ENCODE peak calls at places on chromosome 15, in six cellular contexts. H is testis, Y is A549, L is heart left ventricle, M is transverse colon, B is esophagus squamous epithelium. R is an unnamed sample.

GRCh38 chr15:75454471-75455418 is 3.3 kb upstream of the SIN3A start:
- DNase-seq in H (peak), Y (no peak), L (peak), M (peak), B (peak), R (no peak)

GRCh38 chr15:26101443-26101842 is 238.3 kb upstream of the ATP10A start:
- DNase-seq in H (no peak), Y (no peak), L (no peak), M (no peak), B (no peak), R (no peak)

GRCh38 chr15:101325263-101326025 is 30.4 kb upstream of the SNRPA1 start:
- DNase-seq in H (no peak), Y (no peak), L (no peak), M (peak), B (no peak), R (no peak)

GRCh38 chr15:31358957-31359721 is 32.5 kb downstream of the KLF13 start:
- DNase-seq in H (no peak), Y (no peak), L (no peak), M (no peak), B (no peak), R (no peak)

GRCh38 chr15:70236306-70237103 is 138.8 kb upstream of the TLE3 start:
- DNase-seq in H (no peak), Y (no peak), L (no peak), M (no peak), B (no peak), R (no peak)

GRCh38 chr15:22942306-22942855 is 37.8 kb downstream of the CYFIP1 start:
- DNase-seq in H (no peak), Y (no peak), L (no peak), M (no peak), B (no peak), R (no peak)

GRCh38 chr15:79430901-79431635 is 1.1 kb upstream of the MINAR1 start:
- DNase-seq in H (no peak), Y (no peak), L (no peak), M (no peak), B (no peak), R (no peak)

GRCh38 chr15:58247803-58248503 is 109.8 kb downstream of the AQP9 start:
- DNase-seq in H (peak), Y (no peak), L (peak), M (peak), B (no peak), R (no peak)

GRCh38 chr15:75620776-75621536 is 4.6 kb downstream of the SNUPN start:
- DNase-seq in H (peak), Y (peak), L (peak), M (peak), B (peak), R (peak)

GRCh38 chr15:29121907-29122306 is 147.7 kb downstream of the NSMCE3 start:
- DNase-seq in H (no peak), Y (no peak), L (peak), M (no peak), B (no peak), R (no peak)

GRCh38 chr15:74631935-74632560 is 16.4 kb downstream of the CLK3 start:
- DNase-seq in H (peak), Y (peak), L (peak), M (peak), B (no peak), R (peak)

GRCh38 chr15:70415330-70415884 is 317.7 kb upstream of the TLE3 start:
- DNase-seq in H (no peak), Y (no peak), L (no peak), M (peak), B (no peak), R (no peak)

GRCh38 chr15:86256628-86257027 is 177.0 kb downstream of the AGBL1 start:
- DNase-seq in H (no peak), Y (no peak), L (no peak), M (no peak), B (no peak), R (no peak)

GRCh38 chr15:70208332-70208731 is 110.6 kb upstream of the TLE3 start:
- DNase-seq in H (no peak), Y (no peak), L (no peak), M (no peak), B (no peak), R (no peak)

GRCh38 chr15:101062471-101063171 is 143.5 kb downstream of the LRRK1 start:
- DNase-seq in H (peak), Y (no peak), L (no peak), M (peak), B (no peak), R (no peak)

GRCh38 chr15:85010472-85011209 is 29.0 kb downstream of the PDE8A start:
- DNase-seq in H (no peak), Y (no peak), L (no peak), M (no peak), B (no peak), R (no peak)

GRCh38 chr15:74769463-74770025 is 12.3 kb upstream of the CSK start:
- DNase-seq in H (no peak), Y (no peak), L (no peak), M (no peak), B (no peak), R (no peak)

GRCh38 chr15:79453446-79453845 is 21.3 kb downstream of the MINAR1 start:
- DNase-seq in H (no peak), Y (no peak), L (no peak), M (no peak), B (no peak), R (no peak)

GRCh38 chr15:100112636-100113305 is 229.0 kb downstream of the ADAMTS17 start:
- DNase-seq in H (no peak), Y (no peak), L (no peak), M (no peak), B (no peak), R (no peak)

GRCh38 chr15:53869806-53870073 is 108.5 kb upstream of the UNC13C start:
- DNase-seq in H (no peak), Y (peak), L (no peak), M (no peak), B (no peak), R (no peak)

GRCh38 chr15:85879334-85880163 is 84.8 kb upstream of the KLHL25 start:
- DNase-seq in H (no peak), Y (peak), L (no peak), M (no peak), B (no peak), R (no peak)

GRCh38 chr15:87123676-87124382 is 1044.2 kb downstream of the AGBL1 start:
- DNase-seq in H (peak), Y (no peak), L (no peak), M (no peak), B (no peak), R (no peak)

GRCh38 chr15:26634319-26634718 is 138.5 kb downstream of the GABRB3 start:
- DNase-seq in H (no peak), Y (peak), L (no peak), M (no peak), B (no peak), R (no peak)

GRCh38 chr15:48963524-48964113 is at the start of gene SHC4:
- DNase-seq in H (peak), Y (peak), L (peak), M (peak), B (no peak), R (peak)

GRCh38 chr15:55770808-55771207 is 27.9 kb upstream of the PRTG start:
- DNase-seq in H (no peak), Y (no peak), L (no peak), M (no peak), B (no peak), R (no peak)

GRCh38 chr15:96020133-96020532 is 310.4 kb upstream of the NR2F2 start:
- DNase-seq in H (no peak), Y (no peak), L (no peak), M (no peak), B (no peak), R (no peak)

GRCh38 chr15:61892140-61892539 is 168.1 kb downstream of the VPS13C start:
- DNase-seq in H (no peak), Y (no peak), L (no peak), M (no peak), B (no peak), R (no peak)

GRCh38 chr15:92142242-92143232 is 251.1 kb upstream of the ST8SIA2 start:
- DNase-seq in H (no peak), Y (no peak), L (peak), M (no peak), B (no peak), R (no peak)

GRCh38 chr15:81106560-81106959 is 27.5 kb upstream of the CFAP161 start:
- DNase-seq in H (peak), Y (peak), L (no peak), M (peak), B (no peak), R (peak)

GRCh38 chr15:63917588-63918316 is 84.0 kb upstream of the HERC1 start:
- DNase-seq in H (peak), Y (no peak), L (no peak), M (no peak), B (no peak), R (no peak)

GRCh38 chr15:88470625-88471372 is 3.3 kb downstream of the MRPS11 start:
- DNase-seq in H (no peak), Y (no peak), L (no peak), M (no peak), B (no peak), R (no peak)
- TF ChIP-seq CTCF in H (no peak), Y (no peak), L (no peak), M (no peak), B (no peak), R (no peak)

GRCh38 chr15:52134502-52135144 is 22.0 kb upstream of the BCL2L10 start:
- DNase-seq in H (no peak), Y (no peak), L (no peak), M (peak), B (no peak), R (no peak)

GRCh38 chr15:52136471-52136993 is 24.0 kb upstream of the BCL2L10 start:
- DNase-seq in H (no peak), Y (no peak), L (no peak), M (no peak), B (no peak), R (no peak)

GRCh38 chr15:52139599-52140462 is 27.3 kb upstream of the BCL2L10 start:
- DNase-seq in H (peak), Y (peak), L (peak), M (peak), B (no peak), R (peak)

GRCh38 chr15:52140646-52141045 is 28.1 kb upstream of the BCL2L10 start:
- DNase-seq in H (no peak), Y (no peak), L (no peak), M (no peak), B (no peak), R (no peak)

DNA sequence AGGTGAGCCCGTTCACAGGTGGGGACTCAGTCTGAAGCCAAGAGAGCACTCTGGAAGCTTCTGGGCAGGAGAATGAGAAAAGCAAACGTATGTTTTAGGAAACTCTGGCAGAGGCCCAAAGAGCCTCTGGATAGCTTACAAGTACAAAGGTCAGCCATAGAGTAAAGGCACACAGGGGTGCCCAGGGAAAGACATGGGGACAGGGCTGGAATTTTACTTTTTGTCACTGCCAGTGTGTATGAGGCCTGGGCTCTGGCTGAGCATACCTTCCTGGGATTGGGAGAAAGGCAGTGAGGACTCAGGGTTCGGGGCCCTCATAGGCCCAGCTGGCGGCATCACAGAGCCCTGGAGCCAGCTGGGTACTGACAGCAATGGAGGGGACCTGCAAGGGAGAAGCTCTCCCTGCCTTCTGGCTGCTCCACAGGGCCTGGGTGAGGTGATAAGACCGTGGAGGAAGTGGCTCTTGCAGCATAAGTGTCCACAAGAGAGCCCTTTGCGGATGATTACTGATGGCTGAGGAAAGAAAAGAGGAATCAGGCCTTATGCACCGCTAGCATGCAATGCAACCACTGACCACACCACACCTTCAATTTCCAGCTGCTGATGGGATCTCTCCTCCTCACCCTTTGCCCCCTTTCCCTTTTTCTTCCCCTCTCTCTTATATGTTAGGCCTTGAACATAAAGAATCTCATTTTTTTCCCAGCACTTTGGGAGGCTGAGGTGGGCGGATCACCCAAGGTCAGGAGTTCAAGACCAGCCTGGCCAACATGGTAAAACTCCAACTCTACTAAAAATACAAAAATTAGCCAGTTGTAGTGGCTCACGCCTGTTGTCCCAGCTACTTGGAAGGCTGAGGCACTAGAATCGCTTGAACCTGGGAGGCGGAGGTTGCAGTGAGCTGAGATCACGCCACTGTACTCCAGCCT is 25.1 kb upstream of the BCL2L10 start:
- DNase-seq in H (no peak), Y (no peak), L (no peak), M (peak), B (no peak), R (no peak)
- TF ChIP-seq POLR2A in H (no peak), Y (no peak), L (no peak), M (no peak), B (no peak), R (no peak)

GRCh38 chr15:78315686-78316085 is 16.3 kb upstream of the SKIC8 start:
- DNase-seq in H (no peak), Y (peak), L (no peak), M (peak), B (no peak), R (no peak)
- TF ChIP-seq CTCF in H (no peak), Y (no peak), L (no peak), M (peak), B (no peak), R (no peak)

GRCh38 chr15:40582726-40583246 is 11.3 kb upstream of the KNL1 start:
- DNase-seq in H (peak), Y (peak), L (no peak), M (no peak), B (no peak), R (no peak)
- TF ChIP-seq POLR2A in H (no peak), Y (no peak), L (no peak), M (no peak), B (no peak), R (no peak)

DNA sequence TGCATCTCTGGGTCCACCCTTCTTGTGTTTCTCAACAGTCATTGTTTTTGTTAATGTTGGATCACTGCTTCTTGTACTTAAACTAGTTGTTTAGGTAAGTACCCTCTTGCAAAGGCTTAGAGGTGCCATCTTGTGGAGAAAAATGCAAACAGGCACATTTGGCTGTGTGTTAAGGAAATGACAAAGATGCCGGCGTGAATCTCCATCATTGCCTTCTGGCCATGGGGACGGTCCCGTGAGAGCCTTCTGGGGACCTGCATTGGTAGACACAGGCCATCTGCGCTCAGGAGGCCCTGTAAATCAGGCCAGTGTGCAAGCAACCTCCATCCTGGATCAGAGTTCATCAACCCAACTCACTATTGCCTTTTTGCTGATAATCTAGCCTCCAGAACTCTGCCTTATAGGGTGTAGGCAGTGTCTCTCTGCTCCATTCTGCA is 158.6 kb upstream of the NR2E3 start:
- DNase-seq in H (peak), Y (peak), L (no peak), M (peak), B (no peak), R (no peak)
- TF ChIP-seq CTCF in H (no peak), Y (peak), L (peak), M (peak), B (peak), R (peak)

DNA sequence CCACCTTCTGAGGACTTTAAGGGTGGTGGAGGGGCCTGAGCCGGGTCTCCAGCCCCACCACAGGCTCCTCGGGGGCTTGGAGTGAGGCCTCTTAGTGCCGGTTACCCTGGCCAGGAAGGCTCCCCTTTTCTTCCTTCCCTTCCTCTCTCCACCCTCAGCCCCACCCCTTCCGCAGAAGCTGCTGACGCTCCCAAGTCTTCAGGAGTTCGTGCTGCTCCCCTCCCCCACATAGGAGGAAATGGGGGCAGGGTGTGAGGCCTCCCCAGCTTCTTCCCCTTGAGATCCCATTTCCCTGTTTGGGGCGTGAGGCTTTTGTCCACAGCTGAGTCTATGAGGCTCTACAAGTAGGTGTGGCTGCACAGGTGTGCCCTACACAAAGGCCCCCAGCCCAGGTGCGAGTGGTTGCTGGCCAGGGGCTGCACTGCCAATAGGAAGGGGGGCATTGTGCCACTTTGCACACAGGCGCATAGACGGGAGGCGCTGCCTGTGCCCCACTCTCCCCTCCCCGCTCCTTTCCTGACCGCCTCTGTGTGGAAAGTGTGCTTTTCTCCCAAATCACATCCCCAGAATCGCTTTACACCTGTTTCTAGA is 912 bp upstream of the CALML4 start:
- DNase-seq in H (peak), Y (no peak), L (peak), M (peak), B (no peak), R (no peak)
- TF ChIP-seq POLR2A in H (no peak), Y (no peak), L (no peak), M (peak), B (no peak), R (no peak)

GRCh38 chr15:64961013-64961412 is 28.7 kb downstream of the SPG21 start:
- DNase-seq in H (no peak), Y (no peak), L (no peak), M (no peak), B (no peak), R (no peak)
- TF ChIP-seq CTCF in H (no peak), Y (no peak), L (no peak), M (no peak), B (no peak), R (no peak)

DNA sequence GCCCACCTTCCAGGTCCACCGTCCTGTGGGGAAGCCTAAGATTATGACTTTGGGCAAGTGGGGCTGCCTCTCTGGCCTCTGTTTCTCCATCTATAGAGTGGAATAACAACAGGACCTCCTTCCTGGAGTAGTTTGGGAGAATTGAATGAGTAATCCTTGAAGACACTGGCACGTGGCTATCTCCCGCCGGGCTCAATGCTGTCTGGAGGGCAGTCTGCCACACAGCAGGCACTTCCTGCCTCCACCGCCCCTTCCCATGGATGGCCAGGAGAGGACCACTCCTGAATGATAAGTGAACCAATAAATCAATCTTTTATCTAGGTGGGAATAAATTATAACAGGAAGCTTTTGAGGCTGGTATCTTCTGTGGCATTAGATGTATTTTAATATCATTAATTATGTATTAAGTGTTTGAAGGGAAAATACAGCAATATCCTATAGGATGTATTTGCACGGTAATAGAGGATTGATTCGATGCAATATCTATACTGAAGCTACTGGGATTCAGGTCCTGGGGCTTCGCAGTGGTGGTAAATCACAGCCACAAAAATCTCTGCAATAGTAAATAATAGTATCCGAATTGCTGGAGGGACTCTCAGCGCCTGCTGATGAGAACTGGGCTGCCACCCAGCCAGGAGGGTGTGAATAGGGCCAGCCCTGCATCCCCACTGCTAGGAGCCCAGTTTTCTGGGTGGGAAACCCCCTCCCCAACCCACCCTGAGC is 15.9 kb downstream of the MEGF11 start:
- DNase-seq in H (no peak), Y (no peak), L (no peak), M (no peak), B (no peak), R (no peak)
- TF ChIP-seq POLR2A in H (no peak), Y (no peak), L (no peak), M (no peak), B (no peak), R (no peak)

GRCh38 chr15:90336705-90337141 is 15.4 kb upstream of the ZNF774 start:
- DNase-seq in H (peak), Y (peak), L (no peak), M (no peak), B (no peak), R (no peak)
- TF ChIP-seq CTCF in H (no peak), Y (no peak), L (no peak), M (no peak), B (no peak), R (no peak)

GRCh38 chr15:42495361-42496212 is at the start of gene SNAP23:
- DNase-seq in H (peak), Y (peak), L (peak), M (peak), B (peak), R (peak)
- TF ChIP-seq POLR2A in H (peak), Y (peak), L (peak), M (peak), B (peak), R (peak)